ENCODE peak calls at places on chromosomes 12 and 14, in six cellular contexts. S is K562, R is omental fat pad, X is breast epithelium, H is neural progenitor cell, N is fibroblast of villous mesenchyme. U is an unnamed sample.

GRCh38 chr12:88142610-88142991 is 494 bp downstream of the TMTC3 start:
- DNase-seq in S (peak), R (no peak), X (peak), H (peak), N (no peak), U (peak)

GRCh38 chr12:108410689-108411088 is 71.6 kb upstream of the CMKLR1 start:
- DNase-seq in S (no peak), R (no peak), X (no peak), H (no peak), N (no peak), U (no peak)

GRCh38 chr12:10186299-10186698 is 7.5 kb downstream of the TMEM52B start:
- DNase-seq in S (no peak), R (no peak), X (no peak), H (no peak), N (no peak), U (no peak)

GRCh38 chr12:22899184-22899583 is 274.2 kb downstream of the ETNK1 start:
- DNase-seq in S (peak), R (no peak), X (no peak), H (peak), N (no peak), U (no peak)

GRCh38 chr12:76706099-76706498 is 57.8 kb upstream of the ZDHHC17 start:
- DNase-seq in S (no peak), R (no peak), X (no peak), H (no peak), N (peak), U (no peak)

GRCh38 chr14:105865904-105866840 is 339.8 kb downstream of the TMEM121 start:
- DNase-seq in S (no peak), R (no peak), X (no peak), H (no peak), N (no peak), U (peak)

GRCh38 chr14:68401320-68401719 is 391.5 kb downstream of the ZFP36L1 start:
- DNase-seq in S (no peak), R (no peak), X (no peak), H (no peak), N (peak), U (no peak)

GRCh38 chr12:110821917-110822316 is 24.9 kb upstream of the CCDC63 start:
- DNase-seq in S (no peak), R (no peak), X (no peak), H (no peak), N (no peak), U (no peak)

GRCh38 chr14:104794099-104794498 is 1.4 kb downstream of the AKT1 start:
- DNase-seq in S (peak), R (no peak), X (no peak), H (peak), N (peak), U (no peak)

GRCh38 chr12:76706761-76707160 is 57.2 kb upstream of the ZDHHC17 start:
- DNase-seq in S (no peak), R (no peak), X (no peak), H (no peak), N (peak), U (no peak)

GRCh38 chr14:95664546-95664945 is 21.7 kb upstream of the TCL1B start:
- DNase-seq in S (no peak), R (no peak), X (no peak), H (no peak), N (no peak), U (no peak)

GRCh38 chr12:119118625-119119024 is 60.1 kb upstream of the HSPB8 start:
- DNase-seq in S (no peak), R (no peak), X (no peak), H (no peak), N (no peak), U (no peak)

GRCh38 chr14:90780519-90780918 is 35.7 kb downstream of the TTC7B start:
- DNase-seq in S (no peak), R (no peak), X (no peak), H (no peak), N (no peak), U (no peak)

GRCh38 chr12:1281683-1282366 is 290.8 kb downstream of the ERC1 start:
- DNase-seq in S (no peak), R (no peak), X (no peak), H (no peak), N (peak), U (no peak)

GRCh38 chr12:1282670-1283361 is 291.8 kb downstream of the ERC1 start:
- DNase-seq in S (no peak), R (no peak), X (no peak), H (no peak), N (peak), U (peak)

GRCh38 chr12:1277905-1278304 is 286.9 kb downstream of the ERC1 start:
- DNase-seq in S (no peak), R (no peak), X (no peak), H (peak), N (no peak), U (no peak)

GRCh38 chr12:1284611-1285010 is 293.6 kb downstream of the ERC1 start:
- DNase-seq in S (no peak), R (no peak), X (no peak), H (no peak), N (no peak), U (no peak)

GRCh38 chr12:1279050-1279449 is 288.0 kb downstream of the ERC1 start:
- DNase-seq in S (peak), R (no peak), X (no peak), H (no peak), N (no peak), U (no peak)
- TF ChIP-seq CTCF in S (peak), R (no peak), X (no peak), H (peak), N (no peak), U (no peak)

DNA sequence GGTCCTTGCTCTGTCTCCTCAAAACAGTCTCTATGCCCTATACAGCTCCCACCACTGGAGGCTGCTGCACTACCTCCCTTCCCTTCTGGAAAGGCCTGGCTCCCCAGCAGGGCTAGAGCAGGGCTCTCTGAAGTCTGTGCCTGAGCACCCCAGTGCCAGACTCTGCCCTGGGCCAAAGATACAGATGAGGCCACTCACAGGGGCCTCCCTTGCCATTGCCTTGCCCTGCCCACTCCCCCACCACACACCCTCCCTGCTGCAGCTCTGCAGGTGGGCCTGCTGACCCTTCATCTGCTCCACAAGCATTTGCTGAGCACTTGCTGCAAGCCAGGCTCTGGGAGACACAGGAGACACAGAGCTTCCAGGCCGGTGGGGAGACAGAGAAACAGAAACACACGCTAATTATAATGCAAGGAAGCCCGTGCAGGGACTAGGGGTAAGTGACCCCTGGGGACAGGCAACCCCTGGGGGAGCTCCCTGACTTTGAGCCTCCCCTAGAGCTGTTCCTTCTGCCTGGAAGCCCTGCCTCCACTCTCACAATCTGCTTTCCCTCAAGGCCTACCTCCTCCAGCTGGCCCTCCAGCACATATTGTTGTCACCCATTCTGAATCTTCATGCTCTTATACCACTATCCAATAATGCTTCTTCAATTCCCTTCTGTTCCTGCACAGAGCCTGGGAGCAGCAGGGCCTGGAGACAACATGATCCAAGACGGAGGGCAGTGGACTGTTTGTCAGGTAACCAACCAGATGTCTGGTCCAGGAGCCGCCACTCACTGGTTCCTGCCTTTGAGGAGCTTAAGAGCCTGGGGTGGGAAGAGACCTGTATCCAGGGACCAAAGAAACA is 32.6 kb upstream of the PNMA1 start:
- DNase-seq in S (no peak), R (no peak), X (no peak), H (peak), N (peak), U (no peak)
- TF ChIP-seq CTCF in S (peak), R (no peak), X (no peak), H (peak), N (peak), U (no peak)

GRCh38 chr14:23078692-23079116 is 16.2 kb downstream of the ACIN1 start:
- DNase-seq in S (peak), R (peak), X (no peak), H (no peak), N (peak), U (no peak)
- TF ChIP-seq CTCF in S (peak), R (no peak), X (no peak), H (no peak), N (no peak), U (no peak)

GRCh38 chr14:102590667-102591099 is 1.8 kb upstream of the RCOR1 start:
- DNase-seq in S (peak), R (no peak), X (no peak), H (peak), N (peak), U (peak)
- TF ChIP-seq CTCF in S (peak), R (no peak), X (no peak), H (peak), N (peak), U (peak)

U was measured in heart left ventricle.